ENCODE peak calls at places on chromosomes 13 and 19, in six cellular contexts. I is HepG2, L is upper lobe of left lung, Z is GM12878, E is HCT116, K is K562. A is an unnamed sample.

GRCh38 chr13:96636310-96636709 is 358.0 kb downstream of the OXGR1 start:
- ATAC-seq in L (no peak), I (no peak), K (no peak), Z (no peak), E (no peak), A (no peak)

GRCh38 chr13:109215377-109215776 is 571.0 kb downstream of the IRS2 start:
- ATAC-seq in E (no peak), I (no peak), Z (peak; percentile 22), K (no peak), L (no peak), A (no peak)

GRCh38 chr13:34733720-34734119 is 208.3 kb upstream of the NBEA start:
- ATAC-seq in I (no peak), L (peak; percentile 40), K (no peak), E (no peak), Z (no peak), A (peak; percentile 73)

GRCh38 chr19:6813659-6814058 is 41.2 kb downstream of the VAV1 start:
- ATAC-seq in K (no peak), Z (no peak), I (no peak), L (no peak), E (no peak), A (no peak)

GRCh38 chr19:5083547-5083965 is 114.6 kb downstream of the KDM4B start:
- ATAC-seq in E (no peak), L (peak; percentile 76), Z (no peak), I (no peak), K (peak; percentile 53), A (peak; percentile 59)

GRCh38 chr13:44932171-44932849 is 57.0 kb downstream of the NUFIP1 start:
- ATAC-seq in Z (no peak), K (no peak), E (no peak), L (peak; percentile 36), I (no peak), A (peak; percentile 44)

GRCh38 chr13:101398191-101398590 is 18.1 kb downstream of the NALCN start:
- ATAC-seq in E (no peak), Z (no peak), L (no peak), K (no peak), I (no peak), A (no peak)

GRCh38 chr19:4442846-4443146 is 14.8 kb downstream of the UBXN6 start:
- ATAC-seq in E (no peak), K (peak; percentile 4), Z (no peak), L (no peak), I (no peak), A (no peak)

DNA sequence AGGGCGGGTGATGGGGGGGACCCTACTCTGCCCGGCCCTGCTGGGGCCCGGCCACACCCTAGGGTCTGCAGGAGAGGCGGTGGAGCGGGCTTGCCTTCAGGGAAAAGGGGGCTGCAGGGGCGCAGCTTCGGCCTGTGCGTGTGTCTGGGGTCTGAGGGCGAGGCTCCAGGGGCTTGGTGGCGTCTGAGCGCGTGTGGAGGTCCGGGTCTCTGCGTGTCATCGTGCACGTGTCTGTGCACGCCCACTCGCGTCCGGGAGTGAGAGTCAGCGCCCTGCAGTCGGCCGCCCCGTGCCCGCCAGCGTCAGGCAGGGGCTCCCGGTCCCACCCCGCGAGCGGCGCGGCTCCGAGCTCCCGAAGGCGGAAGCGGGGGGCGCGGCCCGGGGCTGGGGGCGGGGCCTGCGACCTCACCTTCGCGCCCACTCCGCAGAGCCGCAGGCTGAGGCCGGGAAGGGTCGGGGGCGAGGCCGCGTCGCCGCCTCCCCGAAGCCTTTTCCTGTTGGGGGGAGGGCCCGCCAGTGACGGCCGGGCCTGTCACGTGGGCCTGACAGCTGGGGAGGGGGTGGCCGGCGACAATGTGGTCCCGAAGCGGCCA is at the start of gene ARHGAP45:
- ATAC-seq in Z (peak; percentile 56), L (peak; percentile 4), K (peak; percentile 45), E (peak; percentile 24), I (peak; percentile 30), A (no peak)
- TF ChIP-seq POLR2A in Z (peak; percentile 69), L (no peak), K (no peak), E (no peak), I (peak; percentile 71), A (no peak)

GRCh38 chr13:46660859-46661258 is 107.9 kb downstream of the LRCH1 start:
- ATAC-seq in E (no peak), I (peak; percentile 37), K (no peak), Z (no peak), L (no peak), A (no peak)
- H3K4me1 ChIP-seq in E (peaks cover 1% of the 10 kb centered on the region), I (peaks cover 86% of the 10 kb centered on the region), K (no peaks in the 10 kb centered on the region), Z (peaks cover 51% of the 10 kb centered on the region), L (peaks cover 23% of the 10 kb centered on the region), A (peaks cover 25% of the 10 kb centered on the region)

GRCh38 chr13:19633340-19634128 is at the start of gene MPHOSPH8:
- ATAC-seq in Z (peak; percentile 98), L (peak; percentile 100), I (peak; percentile 98), E (peak; percentile 98), K (peak; percentile 98), A (peak; percentile 100)
- TF ChIP-seq POLR2AphosphoS5 in Z (peak; percentile 74), L (peak; percentile 83), I (peak; percentile 74), E (no peak), K (no peak), A (peak; percentile 88)

GRCh38 chr13:98372886-98373285 is 195.8 kb upstream of the RNF113B start:
- ATAC-seq in E (no peak), I (no peak), K (no peak), Z (no peak), L (no peak), A (no peak)
- TF ChIP-seq POLR2A in E (no peak), I (no peak), K (no peak), Z (no peak), L (no peak), A (no peak)

DNA sequence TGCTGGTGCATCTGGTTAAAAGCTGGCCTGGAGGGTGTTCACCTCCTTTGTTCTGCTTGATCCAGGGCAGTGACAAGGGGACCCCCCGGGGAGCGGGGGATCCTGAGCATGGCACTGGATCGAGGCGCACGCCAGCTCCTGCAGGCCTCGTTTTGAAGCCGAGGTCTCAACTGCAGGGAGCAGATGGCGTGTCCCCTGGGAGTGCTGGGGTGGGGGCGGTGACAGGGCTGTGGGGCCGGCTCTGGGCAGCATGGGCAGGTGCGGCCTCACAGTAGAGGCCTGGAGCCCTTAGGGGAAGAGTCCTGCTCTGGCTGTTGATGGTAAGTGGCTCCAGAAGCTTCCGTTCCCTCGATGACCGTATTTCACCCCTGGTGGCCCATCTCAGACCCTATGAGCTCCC is 51.8 kb downstream of the CRTC1 start:
- ATAC-seq in L (no peak), I (no peak), E (no peak), Z (no peak), K (no peak), A (no peak)
- H3K4me1 ChIP-seq in L (peaks cover 2% of the 10 kb centered on the region), I (peaks cover 83% of the 10 kb centered on the region), E (peaks cover 14% of the 10 kb centered on the region), Z (no peaks in the 10 kb centered on the region), K (peaks cover 17% of the 10 kb centered on the region), A (no peaks in the 10 kb centered on the region)

GRCh38 chr13:40377783-40378182 is 288.7 kb downstream of the FOXO1 start:
- ATAC-seq in K (no peak), E (no peak), Z (peak; percentile 52), L (peak; percentile 32), I (no peak), A (no peak)
- TF ChIP-seq POLR2AphosphoS5 in K (no peak), E (no peak), Z (no peak), L (no peak), I (no peak), A (peak; percentile 24)

A was measured in gastroesophageal sphincter.